ENCODE peak calls at places on chromosomes 1 and 21, in seven cellular contexts. One of them, this sample, is unnamed.

GRCh38 chr1:30216602-30217001 is 506.8 kb downstream of the MATN1 start:
- DNase-seq in heart right ventricle: no peak
- DNase-seq in HS-27A: no peak
- DNase-seq in foreskin melanocyte: no peak
- DNase-seq in iris pigment epithelial cell: no peak
- DNase-seq in GM23338: no peak
- DNase-seq in T-helper 9 cell: no peak
- DNase-seq in this sample: no peak

GRCh38 chr1:181712636-181713238 is 229.4 kb downstream of the CACNA1E start:
- DNase-seq in heart right ventricle: no peak
- DNase-seq in GM23338: no peak
- DNase-seq in iris pigment epithelial cell: no peak
- DNase-seq in HS-27A: no peak
- DNase-seq in T-helper 9 cell: no peak
- DNase-seq in foreskin melanocyte: no peak
- DNase-seq in this sample: no peak

GRCh38 chr1:70495370-70495769 is 84.3 kb downstream of the CTH start:
- DNase-seq in GM23338: no peak
- DNase-seq in iris pigment epithelial cell: no peak
- DNase-seq in HS-27A: no peak
- DNase-seq in T-helper 9 cell: no peak
- DNase-seq in foreskin melanocyte: no peak
- DNase-seq in heart right ventricle: no peak
- DNase-seq in this sample: no peak

GRCh38 chr1:48196168-48196716 is 26.3 kb upstream of the SLC5A9 start:
- DNase-seq in T-helper 9 cell: no peak
- DNase-seq in GM23338: no peak
- DNase-seq in foreskin melanocyte: no peak
- DNase-seq in HS-27A: no peak
- DNase-seq in iris pigment epithelial cell: no peak
- DNase-seq in heart right ventricle: no peak
- DNase-seq in this sample: peak

GRCh38 chr1:180916012-180916770 is 3.5 kb downstream of the KIAA1614 start:
- DNase-seq in iris pigment epithelial cell: no peak
- DNase-seq in HS-27A: no peak
- DNase-seq in T-helper 9 cell: no peak
- DNase-seq in heart right ventricle: no peak
- DNase-seq in foreskin melanocyte: no peak
- DNase-seq in GM23338: no peak
- DNase-seq in this sample: no peak

GRCh38 chr1:53390261-53390660 is 62.4 kb upstream of the LRP8 start:
- DNase-seq in foreskin melanocyte: no peak
- DNase-seq in HS-27A: no peak
- DNase-seq in GM23338: no peak
- DNase-seq in heart right ventricle: peak
- DNase-seq in iris pigment epithelial cell: no peak
- DNase-seq in T-helper 9 cell: no peak
- DNase-seq in this sample: peak

GRCh38 chr21:31184462-31184861 is 146.2 kb upstream of the KRTAP19-8 start:
- DNase-seq in HS-27A: no peak
- DNase-seq in GM23338: no peak
- DNase-seq in T-helper 9 cell: peak
- DNase-seq in iris pigment epithelial cell: no peak
- DNase-seq in foreskin melanocyte: no peak
- DNase-seq in heart right ventricle: no peak
- DNase-seq in this sample: no peak

GRCh38 chr1:200248541-200248940 is 161.3 kb downstream of the ZNF281 start:
- DNase-seq in GM23338: no peak
- DNase-seq in heart right ventricle: no peak
- DNase-seq in HS-27A: no peak
- DNase-seq in foreskin melanocyte: no peak
- DNase-seq in iris pigment epithelial cell: no peak
- DNase-seq in T-helper 9 cell: no peak
- DNase-seq in this sample: no peak

GRCh38 chr1:42172394-42173133 is 8.0 kb upstream of the GUCA2A start:
- DNase-seq in heart right ventricle: peak
- DNase-seq in HS-27A: no peak
- DNase-seq in iris pigment epithelial cell: no peak
- DNase-seq in T-helper 9 cell: no peak
- DNase-seq in foreskin melanocyte: peak
- DNase-seq in GM23338: no peak
- DNase-seq in this sample: no peak

GRCh38 chr1:159177273-159177907 is 6.0 kb downstream of the CADM3 start:
- DNase-seq in iris pigment epithelial cell: peak
- DNase-seq in heart right ventricle: peak
- DNase-seq in HS-27A: no peak
- DNase-seq in GM23338: peak
- DNase-seq in T-helper 9 cell: no peak
- DNase-seq in foreskin melanocyte: no peak
- DNase-seq in this sample: no peak